ENCODE peak calls at places on chromosomes 7 and 10, in seven cellular contexts. Y is stimulated activated CD4-positive, alpha-beta T cell treated with anti-CD3 and anti-CD28 coated beads, Interleukin-2, amount 100 ng/mL, for 24 hours; Z is AG08395; O is iPS-NIHi11; S is CD4-positive, alpha-beta T cell; G is NCI-H446; F is left kidney. C is an unnamed sample.

GRCh38 chr10:72309290-72310240 is 35.8 kb downstream of the DDIT4 start:
- DNase-seq in O (no peak), S (no peak), G (no peak), Y (no peak), F (peak; percentile 67), Z (peak; percentile 43), C (no peak)

GRCh38 chr10:116743266-116744064 is 1.1 kb upstream of the HSPA12A start:
- DNase-seq in G (no peak), S (no peak), Z (no peak), O (no peak), F (no peak), Y (no peak), C (no peak)

GRCh38 chr10:29807407-29807806 is 172.6 kb upstream of the SVIL start:
- DNase-seq in Z (peak; percentile 77), S (no peak), F (no peak), O (no peak), Y (no peak), G (no peak), C (peak; percentile 52)

GRCh38 chr7:29808075-29808786 is 1.9 kb downstream of the WIPF3 start:
- DNase-seq in S (no peak), Z (no peak), Y (no peak), O (no peak), F (no peak), G (no peak), C (no peak)

GRCh38 chr10:79047875-79048638 is 20.7 kb upstream of the ZMIZ1 start:
- DNase-seq in S (peak; percentile 68), F (peak; percentile 53), Z (no peak), O (no peak), G (no peak), Y (peak; percentile 51), C (no peak)

GRCh38 chr7:120052884-120053382 is 220.0 kb upstream of the KCND2 start:
- DNase-seq in Z (peak; percentile 11), F (peak; percentile 97), S (no peak), G (no peak), Y (no peak), O (no peak), C (no peak)

GRCh38 chr7:50426280-50427045 is 23.7 kb downstream of the FIGNL1 start:
- DNase-seq in S (no peak), Y (no peak), Z (no peak), G (no peak), O (no peak), F (no peak), C (no peak)

GRCh38 chr7:31883761-31884164 is 186.4 kb downstream of the PDE1C start:
- DNase-seq in O (no peak), Z (peak; percentile 64), F (no peak), S (no peak), Y (no peak), G (peak; percentile 58), C (no peak)

GRCh38 chr7:29422829-29423228 is 140.8 kb upstream of the PRR15 start:
- DNase-seq in S (no peak), F (no peak), Z (no peak), O (no peak), Y (no peak), G (no peak), C (no peak)

GRCh38 chr7:27169658-27170493 is 4.2 kb downstream of the HOXA10 start:
- DNase-seq in S (no peak), Z (no peak), Y (no peak), F (peak; percentile 92), G (no peak), O (no peak), C (no peak)

GRCh38 chr7:134502463-134502862 is 24.9 kb upstream of the AKR1B10 start:
- DNase-seq in O (no peak), Z (peak; percentile 40), F (no peak), Y (no peak), G (no peak), S (no peak), C (no peak)

GRCh38 chr10:124524991-124525653 is 63.5 kb downstream of the LHPP start:
- DNase-seq in S (no peak), O (no peak), G (no peak), Y (no peak), Z (peak; percentile 46), F (no peak), C (no peak)

GRCh38 chr7:12802070-12802469 is 114.6 kb downstream of the ARL4A start:
- DNase-seq in F (no peak), S (no peak), Y (no peak), G (no peak), Z (no peak), O (no peak), C (no peak)

GRCh38 chr7:20777377-20778062 is 9.2 kb downstream of the SP8 start:
- DNase-seq in Y (no peak), O (no peak), S (no peak), G (no peak), Z (no peak), F (no peak), C (no peak)

GRCh38 chr10:19638173-19638872 is 177.9 kb upstream of the PLXDC2 start:
- DNase-seq in Z (peak; percentile 87), O (no peak), G (no peak), F (peak; percentile 83), S (no peak), Y (no peak), C (no peak)

GRCh38 chr10:117619710-117620405 is 77.3 kb downstream of the EMX2 start:
- DNase-seq in G (no peak), F (no peak), S (no peak), O (no peak), Z (no peak), Y (no peak), C (no peak)

GRCh38 chr10:85612833-85613232 is 753.8 kb downstream of the GRID1 start:
- DNase-seq in Z (no peak), F (no peak), S (peak; percentile 4), Y (peak; percentile 13), G (no peak), O (peak; percentile 28), C (no peak)

GRCh38 chr10:44647877-44648542 is 263.1 kb upstream of the CXCL12 start:
- DNase-seq in Y (no peak), S (no peak), G (peak; percentile 76), F (peak; percentile 46), O (no peak), Z (peak; percentile 84), C (no peak)

GRCh38 chr10:81027223-81027622 is 489.5 kb downstream of the SH2D4B start:
- DNase-seq in Z (no peak), S (no peak), O (no peak), Y (no peak), F (no peak), G (no peak), C (no peak)

GRCh38 chr7:139827042-139827441 is 2.0 kb upstream of the TBXAS1 start:
- DNase-seq in Z (no peak), O (no peak), F (no peak), S (no peak), G (no peak), Y (no peak), C (no peak)

GRCh38 chr10:16063350-16063749 is 203.0 kb upstream of the MINDY3 start:
- DNase-seq in G (no peak), Z (no peak), O (no peak), Y (no peak), F (no peak), S (no peak), C (no peak)

GRCh38 chr10:106387063-106387462 is 777.4 kb downstream of the SORCS1 start:
- DNase-seq in O (no peak), G (no peak), F (no peak), Y (no peak), S (no peak), Z (no peak), C (no peak)

GRCh38 chr10:46251857-46252847 is 34.6 kb upstream of the ANTXRL start:
- DNase-seq in S (no peak), Y (no peak), O (no peak), Z (no peak), F (no peak), G (no peak), C (no peak)

GRCh38 chr7:85175217-85175616 is 11.6 kb downstream of the SEMA3D start:
- DNase-seq in O (no peak), Y (no peak), Z (peak; percentile 15), S (no peak), F (no peak), G (no peak), C (no peak)

GRCh38 chr7:51457079-51457478 is 140.5 kb upstream of the COBL start:
- DNase-seq in F (no peak), Z (no peak), Y (no peak), S (no peak), O (no peak), G (no peak), C (no peak)

GRCh38 chr7:155371884-155372781 is 74.5 kb downstream of the INSIG1 start:
- DNase-seq in Y (peak; percentile 40), S (no peak), F (peak; percentile 31), O (peak; percentile 34), Z (no peak), G (no peak), C (no peak)